ENCODE peak calls at places on chromosomes 12 and 14, in four cellular contexts. E is esophagus squamous epithelium, H is K562, R is heart left ventricle. C is an unnamed sample.

GRCh38 chr14:35480119-35480769 is 53.7 kb upstream of the INSM2 start:
- DNase-seq in H (no peak), E (no peak), R (no peak), C (no peak)

GRCh38 chr12:92234533-92234932 is 88.9 kb upstream of the BTG1 start:
- DNase-seq in E (no peak), R (no peak), H (no peak), C (no peak)

GRCh38 chr14:92733007-92733406 is 15.4 kb downstream of the LGMN start:
- DNase-seq in R (no peak), H (no peak), E (no peak), C (no peak)

GRCh38 chr12:130049666-130050065 is 112.6 kb upstream of the FZD10 start:
- DNase-seq in H (no peak), E (no peak), R (no peak), C (no peak)

GRCh38 chr12:52368494-52368893 is 1.2 kb upstream of the KRT85 start:
- DNase-seq in E (no peak), H (no peak), R (no peak), C (no peak)

GRCh38 chr12:45130881-45131281 is 80.0 kb upstream of the DBX2 start:
- DNase-seq in R (peak; percentile 28), E (no peak), H (peak; percentile 47), C (peak; percentile 11)

GRCh38 chr14:101480747-101481530 is 80.4 kb upstream of the DIO3 start:
- DNase-seq in R (peak; percentile 8), H (no peak), E (no peak), C (peak; percentile 6)

GRCh38 chr12:76470028-76470939 is 89.3 kb downstream of the OSBPL8 start:
- DNase-seq in R (peak; percentile 34), H (peak; percentile 36), E (no peak), C (no peak)

GRCh38 chr12:131510431-131510830 is 200.5 kb upstream of the SFSWAP start:
- DNase-seq in E (no peak), H (no peak), R (no peak), C (no peak)

GRCh38 chr12:7229741-7230140 is 40.3 kb downstream of the PEX5 start:
- DNase-seq in E (no peak), H (no peak), R (no peak), C (no peak)

GRCh38 chr12:49336645-49337584 is at the start of gene C1QL4:
- DNase-seq in R (peak; percentile 85), E (no peak), H (peak; percentile 96), C (peak; percentile 87)

GRCh38 chr12:25377475-25378179 is 126.9 kb upstream of the KRAS start:
- DNase-seq in E (no peak), H (no peak), R (no peak), C (no peak)

GRCh38 chr14:24277606-24278321 is 6.4 kb upstream of the RABGGTA start:
- DNase-seq in E (no peak), R (no peak), H (no peak), C (peak; percentile 24)

GRCh38 chr12:22880810-22881209 is 255.8 kb downstream of the ETNK1 start:
- DNase-seq in H (no peak), R (no peak), E (no peak), C (no peak)

GRCh38 chr14:96285667-96286066 is 29.7 kb downstream of the BDKRB1 start:
- DNase-seq in E (no peak), H (no peak), R (peak; percentile 36), C (no peak)

GRCh38 chr14:96284430-96284829 is 28.4 kb downstream of the BDKRB1 start:
- DNase-seq in R (no peak), E (no peak), H (no peak), C (no peak)

GRCh38 chr14:96286251-96286650 is 30.2 kb downstream of the BDKRB1 start:
- DNase-seq in H (no peak), R (no peak), E (no peak), C (no peak)

GRCh38 chr14:96281486-96281885 is 25.5 kb downstream of the BDKRB1 start:
- DNase-seq in E (no peak), H (no peak), R (no peak), C (no peak)

DNA sequence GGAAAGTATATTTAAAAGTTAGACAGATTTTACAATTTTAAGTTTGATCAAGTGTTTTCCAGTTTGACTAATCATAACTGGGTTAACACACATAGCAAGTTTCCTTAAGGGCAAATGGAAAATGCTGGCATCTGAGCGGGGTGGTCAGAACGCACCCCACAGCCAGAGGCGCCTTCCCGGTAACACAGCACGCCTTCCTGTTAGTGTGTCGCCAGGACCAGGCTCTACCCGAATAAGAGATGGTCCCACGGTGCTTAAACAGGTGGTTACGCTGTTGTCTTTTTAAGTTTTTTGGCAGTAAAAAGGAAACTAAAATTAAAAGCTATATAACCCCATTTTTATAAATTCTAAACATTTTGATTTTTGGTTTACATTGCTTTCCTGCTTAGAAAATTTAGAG is 28.0 kb downstream of the BDKRB1 start:
- DNase-seq in R (no peak), H (no peak), E (no peak), C (no peak)
- H3K36me3 ChIP-seq in R (no peaks in the 10 kb centered on the region), H (peaks cover 6% of the 10 kb centered on the region), E (peaks cover 80% of the 10 kb centered on the region), C (no peaks in the 10 kb centered on the region)

DNA sequence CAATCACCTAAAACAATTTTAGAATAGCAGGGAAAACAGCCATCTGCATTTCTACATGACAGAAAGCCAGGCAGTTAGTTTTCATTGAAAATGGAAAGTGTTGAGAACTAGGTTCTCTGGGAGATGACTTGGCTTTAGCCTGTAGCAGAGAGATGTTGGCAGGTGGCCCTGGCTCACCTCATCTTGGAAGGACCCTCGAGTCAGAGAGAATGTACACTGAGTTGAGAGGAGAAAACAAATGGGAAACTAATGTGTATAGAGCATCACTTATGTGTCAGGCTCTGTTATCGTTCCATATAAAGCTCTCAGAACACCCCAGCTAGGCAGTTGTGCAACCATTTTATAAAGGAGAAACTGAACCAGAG is 51.9 kb downstream of the SUSD6 start:
- DNase-seq in E (no peak), H (no peak), R (no peak), C (no peak)
- TF ChIP-seq POLR2A in E (no peak), H (no peak), R (no peak), C (no peak)

GRCh38 chr12:190881-191280 is 23.1 kb downstream of the SLC6A12 start:
- DNase-seq in R (no peak), H (no peak), E (no peak), C (no peak)
- H3K36me3 ChIP-seq in R (no peaks in the 10 kb centered on the region), H (no peaks in the 10 kb centered on the region), E (no peaks in the 10 kb centered on the region), C (no peaks in the 10 kb centered on the region)

DNA sequence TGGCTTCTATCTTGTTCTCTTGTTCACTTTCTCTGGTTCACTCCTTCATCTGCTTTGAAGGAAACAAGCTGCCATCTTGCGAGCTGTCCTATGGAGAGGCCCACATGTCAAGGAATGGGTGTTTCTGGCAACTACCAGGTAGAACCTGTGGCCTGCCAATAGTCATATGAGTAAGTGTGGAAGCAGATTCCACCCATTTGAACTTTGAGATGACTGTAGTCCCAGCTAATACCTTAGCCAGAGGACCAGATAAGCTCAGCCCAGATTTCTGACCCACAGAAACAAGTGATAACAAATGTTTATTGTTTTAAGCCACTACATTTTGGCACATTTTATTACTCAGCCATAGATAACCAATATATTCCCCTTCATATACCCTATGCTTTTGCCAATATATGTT is 4.0 kb upstream of the SLC38A2 start:
- DNase-seq in R (no peak), H (no peak), E (no peak), C (no peak)
- TF ChIP-seq POLR2A in R (no peak), H (no peak), E (no peak), C (no peak)

DNA sequence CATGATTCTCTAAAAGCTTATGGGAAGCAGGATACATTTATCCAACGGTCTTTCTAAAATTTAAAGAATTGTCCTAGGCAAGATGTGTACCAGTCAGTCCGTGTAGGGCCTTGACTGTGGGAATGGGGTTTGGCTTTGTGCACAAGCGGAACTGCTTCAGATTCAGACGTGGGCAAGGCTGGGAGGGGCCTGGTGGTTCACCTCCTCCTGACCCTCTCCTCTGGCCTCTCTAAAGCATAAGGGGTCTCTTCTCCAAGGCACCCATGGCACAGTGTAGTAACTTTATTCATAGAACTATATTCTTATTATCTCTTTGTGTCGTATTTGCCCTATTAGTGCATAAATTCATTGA is 121.2 kb upstream of the PTPRB start:
- DNase-seq in H (no peak), E (no peak), R (no peak), C (no peak)
- H3K36me3 ChIP-seq in H (no peaks in the 10 kb centered on the region), E (no peaks in the 10 kb centered on the region), R (no peaks in the 10 kb centered on the region), C (no peaks in the 10 kb centered on the region)

GRCh38 chr12:104455594-104456416 is 943 bp upstream of the CHST11 start:
- DNase-seq in R (no peak), H (no peak), E (no peak), C (no peak)

GRCh38 chr12:104457746-104458644 is 1.2 kb downstream of the CHST11 start:
- DNase-seq in H (peak; percentile 65), E (no peak), R (peak; percentile 27), C (peak; percentile 31)

GRCh38 chr12:104456950-104457745 is 400 bp downstream of the CHST11 start:
- DNase-seq in H (peak; percentile 53), R (peak; percentile 67), E (no peak), C (peak; percentile 66)

GRCh38 chr12:104454997-104455396 is 1.8 kb upstream of the CHST11 start:
- DNase-seq in R (no peak), H (no peak), E (no peak), C (no peak)

GRCh38 chr12:104456417-104456949 is at the start of gene CHST11:
- DNase-seq in R (peak; percentile 87), H (peak; percentile 94), E (peak; percentile 18), C (peak; percentile 76)
- TF ChIP-seq POLR2A in R (no peak), H (peak; percentile 39), E (no peak), C (peak; percentile 39)

GRCh38 chr12:123524378-123524777 is 9.1 kb downstream of the RILPL1 start:
- DNase-seq in R (no peak), E (no peak), H (no peak), C (no peak)

GRCh38 chr12:123522164-123522563 is 11.4 kb downstream of the RILPL1 start:
- DNase-seq in H (no peak), R (no peak), E (no peak), C (no peak)

GRCh38 chr12:123520567-123521474 is 12.7 kb downstream of the RILPL1 start:
- DNase-seq in E (no peak), R (no peak), H (no peak), C (no peak)

GRCh38 chr12:123526542-123527080 is 6.9 kb downstream of the RILPL1 start:
- DNase-seq in H (no peak), R (no peak), E (no peak), C (no peak)

DNA sequence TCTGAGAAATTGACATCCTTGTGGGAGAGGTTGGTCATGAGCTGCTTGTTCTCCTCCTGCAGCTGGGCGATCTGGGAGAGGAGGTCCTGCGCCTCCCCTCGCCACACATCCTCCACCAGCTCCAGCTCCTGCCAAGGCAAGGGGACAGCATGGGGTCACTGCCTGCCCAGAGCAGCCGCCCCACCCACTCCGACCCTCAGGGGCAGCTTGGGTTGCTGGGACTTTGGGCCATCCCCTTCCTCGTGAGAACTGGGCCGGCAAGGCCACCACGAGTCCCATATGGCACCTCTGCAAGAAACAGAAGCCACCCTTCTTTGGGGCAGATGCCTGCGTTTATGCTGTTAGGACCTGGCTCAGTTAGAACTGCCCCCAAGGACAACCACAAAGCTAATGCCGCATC is 10.0 kb downstream of the RILPL1 start:
- DNase-seq in E (no peak), H (no peak), R (no peak), C (no peak)
- H3K36me3 ChIP-seq in E (peaks cover 58% of the 10 kb centered on the region), H (peaks cover 53% of the 10 kb centered on the region), R (peaks cover 10% of the 10 kb centered on the region), C (no peaks in the 10 kb centered on the region)

C was measured in transverse colon.